ENCODE peak calls at places on chromosomes 13 and 19, in four cellular contexts. X is effector memory CD8-positive, alpha-beta T cell; E is HS-27A; Z is stimulated activated naive CD8-positive, alpha-beta T cell treated with anti-CD3 and anti-CD28 coated beads, Interleukin-15, Interleukin-2, amounts not matched to agents 100 U/mL and 50 U/mL, for 24 hours. N is an unnamed sample.

GRCh38 chr13:94902722-94903407 is 190.5 kb upstream of the SOX21 start:
- DNase-seq in X (no peak), Z (no peak), E (no peak), N (no peak)

GRCh38 chr19:19146000-19146608 is 7.8 kb upstream of the TMEM161A start:
- DNase-seq in E (peak; percentile 5), X (peak; percentile 87), Z (peak; percentile 92), N (peak; percentile 89)

GRCh38 chr19:48681127-48681470 is 8.3 kb upstream of the NTN5 start:
- DNase-seq in E (peak; percentile 77), Z (no peak), X (no peak), N (peak; percentile 50)

GRCh38 chr13:36787181-36787580 is 31.8 kb upstream of the RFXAP start:
- DNase-seq in X (no peak), E (no peak), Z (no peak), N (no peak)

GRCh38 chr13:106905380-106906259 is 337.7 kb upstream of the ARGLU1 start:
- DNase-seq in Z (no peak), X (no peak), E (no peak), N (no peak)

GRCh38 chr19:35348909-35349611 is 1.4 kb downstream of the FFAR1 start:
- DNase-seq in Z (peak; percentile 4), E (no peak), X (no peak), N (peak; percentile 53)

GRCh38 chr13:113157929-113158747 is at the start of gene PROZ:
- DNase-seq in Z (no peak), E (no peak), X (no peak), N (no peak)

GRCh38 chr13:107730835-107731234 is 484.5 kb downstream of the LIG4 start:
- DNase-seq in Z (no peak), X (no peak), E (no peak), N (no peak)

GRCh38 chr19:42488783-42489521 is 39.3 kb downstream of the CEACAM1 start:
- DNase-seq in Z (no peak), E (no peak), X (no peak), N (no peak)

GRCh38 chr19:50050406-50051223 is 24.8 kb downstream of the ZNF473 start:
- DNase-seq in X (peak; percentile 78), Z (peak; percentile 78), E (no peak), N (peak; percentile 78)

GRCh38 chr19:13181747-13182388 is 31.7 kb downstream of the IER2 start:
- DNase-seq in E (no peak), X (peak; percentile 53), Z (peak; percentile 65), N (peak; percentile 61)

GRCh38 chr19:11745871-11746270 is 7.1 kb upstream of the ZNF823 start:
- DNase-seq in Z (no peak), E (no peak), X (no peak), N (no peak)

GRCh38 chr13:62357887-62358645 is 942.4 kb upstream of the PCDH20 start:
- DNase-seq in E (peak; percentile 24), Z (no peak), X (no peak), N (peak; percentile 18)

GRCh38 chr13:44347905-44348304 is 25.7 kb upstream of the SERP2 start:
- DNase-seq in X (no peak), E (no peak), Z (no peak), N (no peak)

GRCh38 chr19:51530616-51531015 is 854 bp downstream of the SIGLEC6 start:
- DNase-seq in Z (no peak), E (no peak), X (no peak), N (no peak)

GRCh38 chr13:41554626-41555386 is 97.5 kb downstream of the RGCC start:
- DNase-seq in E (no peak), X (no peak), Z (peak; percentile 44), N (peak; percentile 78)

GRCh38 chr13:113407103-113407530 is 43.2 kb upstream of the GRTP1 start:
- DNase-seq in X (no peak), E (no peak), Z (no peak), N (no peak)

GRCh38 chr13:41465215-41465907 is 8.0 kb downstream of the RGCC start:
- DNase-seq in E (peak; percentile 11), X (peak; percentile 81), Z (peak; percentile 86), N (peak; percentile 81)

GRCh38 chr13:107457686-107458085 is 757.6 kb downstream of the LIG4 start:
- DNase-seq in X (no peak), E (no peak), Z (no peak), N (no peak)

GRCh38 chr19:53980553-53981407 is 10.7 kb upstream of the CACNG6 start:
- DNase-seq in X (no peak), Z (no peak), E (peak; percentile 70), N (no peak)

GRCh38 chr13:25677956-25678355 is 306.2 kb downstream of the ATP8A2 start:
- DNase-seq in X (no peak), E (no peak), Z (no peak), N (no peak)

GRCh38 chr19:33401683-33402420 is 28.3 kb downstream of the CEBPG start:
- DNase-seq in X (no peak), Z (no peak), E (no peak), N (peak; percentile 14)

GRCh38 chr19:21590868-21591267 is 85.5 kb downstream of the ZNF429 start:
- DNase-seq in E (no peak), Z (no peak), X (no peak), N (no peak)

GRCh38 chr13:30466841-30467252 is 1.1 kb upstream of the HMGB1 start:
- DNase-seq in E (no peak), Z (no peak), X (no peak), N (no peak)

N was measured in GM13977.